ENCODE peak calls at places on chromosome 17, in eight cellular contexts. U is transverse colon, D is GM12878, B is stomach, Q is K562, J is sigmoid colon, L is endothelial cell of umbilical vein, X is prostate gland. A is an unnamed sample.
A peak's percentile ranks its signal among the peaks of the same experiment; 100 is the strongest.

GRCh38 chr17:752620-753219 is 656 bp upstream of the GEMIN4 start:
- DNase-seq in J (peak; percentile 92), X (peak; percentile 64), D (no peak), B (peak; percentile 76), Q (no peak), U (peak; percentile 60), L (peak; percentile 77), A (no peak)

GRCh38 chr17:56679148-56679766 is 85.8 kb downstream of the NOG start:
- DNase-seq in X (no peak), L (peak; percentile 54), U (no peak), J (no peak), D (no peak), Q (peak; percentile 39), B (no peak), A (no peak)

GRCh38 chr17:67157732-67158639 is 87.0 kb downstream of the HELZ start:
- DNase-seq in U (no peak), L (peak; percentile 16), J (no peak), B (no peak), Q (peak; percentile 31), D (peak; percentile 2), X (no peak), A (no peak)

GRCh38 chr17:15957608-15958307 is 12.8 kb downstream of the ADORA2B start:
- DNase-seq in B (no peak), Q (no peak), J (peak; percentile 52), L (no peak), D (no peak), U (no peak), X (no peak), A (no peak)

GRCh38 chr17:9116311-9116820 is 95.1 kb downstream of the NTN1 start:
- DNase-seq in B (no peak), U (no peak), J (peak; percentile 19), Q (no peak), D (no peak), L (no peak), X (no peak), A (no peak)

GRCh38 chr17:51869387-51869786 is 289.1 kb downstream of the CA10 start:
- DNase-seq in B (no peak), D (no peak), Q (no peak), U (no peak), L (no peak), J (no peak), X (no peak), A (no peak)

GRCh38 chr17:38456031-38456815 is 28.0 kb downstream of the ARHGAP23 start:
- DNase-seq in X (no peak), D (no peak), U (no peak), B (no peak), Q (no peak), L (peak; percentile 50), J (no peak), A (no peak)

GRCh38 chr17:21549107-21549687 is 143.1 kb upstream of the KCNJ18 start:
- DNase-seq in D (no peak), X (no peak), J (no peak), L (no peak), Q (no peak), B (no peak), U (no peak), A (no peak)

GRCh38 chr17:59437766-59438165 is 106.3 kb downstream of the YPEL2 start:
- DNase-seq in J (no peak), D (peak; percentile 40), L (no peak), X (no peak), U (no peak), Q (no peak), B (no peak), A (no peak)

GRCh38 chr17:18916816-18917496 is 35.0 kb upstream of the SLC5A10 start:
- DNase-seq in D (no peak), X (no peak), L (no peak), B (no peak), Q (no peak), U (no peak), J (no peak), A (no peak)

GRCh38 chr17:72244494-72244893 is 123.7 kb downstream of the SOX9 start:
- DNase-seq in B (no peak), J (no peak), D (no peak), X (no peak), L (no peak), Q (no peak), U (no peak), A (no peak)

GRCh38 chr17:74211929-74212261 is 1.5 kb upstream of the TTYH2 start:
- DNase-seq in J (no peak), L (no peak), U (no peak), D (no peak), Q (no peak), B (no peak), X (no peak), A (no peak)

GRCh38 chr17:41678907-41679739 is 9.6 kb upstream of the EIF1 start:
- DNase-seq in U (no peak), X (no peak), J (peak; percentile 48), B (no peak), L (peak; percentile 63), D (peak; percentile 84), Q (peak; percentile 69), A (no peak)

GRCh38 chr17:73410586-73411329 is 99.0 kb upstream of the CDC42EP4 start:
- DNase-seq in Q (no peak), X (no peak), J (peak; percentile 45), U (no peak), D (no peak), B (no peak), L (no peak), A (no peak)

DNA sequence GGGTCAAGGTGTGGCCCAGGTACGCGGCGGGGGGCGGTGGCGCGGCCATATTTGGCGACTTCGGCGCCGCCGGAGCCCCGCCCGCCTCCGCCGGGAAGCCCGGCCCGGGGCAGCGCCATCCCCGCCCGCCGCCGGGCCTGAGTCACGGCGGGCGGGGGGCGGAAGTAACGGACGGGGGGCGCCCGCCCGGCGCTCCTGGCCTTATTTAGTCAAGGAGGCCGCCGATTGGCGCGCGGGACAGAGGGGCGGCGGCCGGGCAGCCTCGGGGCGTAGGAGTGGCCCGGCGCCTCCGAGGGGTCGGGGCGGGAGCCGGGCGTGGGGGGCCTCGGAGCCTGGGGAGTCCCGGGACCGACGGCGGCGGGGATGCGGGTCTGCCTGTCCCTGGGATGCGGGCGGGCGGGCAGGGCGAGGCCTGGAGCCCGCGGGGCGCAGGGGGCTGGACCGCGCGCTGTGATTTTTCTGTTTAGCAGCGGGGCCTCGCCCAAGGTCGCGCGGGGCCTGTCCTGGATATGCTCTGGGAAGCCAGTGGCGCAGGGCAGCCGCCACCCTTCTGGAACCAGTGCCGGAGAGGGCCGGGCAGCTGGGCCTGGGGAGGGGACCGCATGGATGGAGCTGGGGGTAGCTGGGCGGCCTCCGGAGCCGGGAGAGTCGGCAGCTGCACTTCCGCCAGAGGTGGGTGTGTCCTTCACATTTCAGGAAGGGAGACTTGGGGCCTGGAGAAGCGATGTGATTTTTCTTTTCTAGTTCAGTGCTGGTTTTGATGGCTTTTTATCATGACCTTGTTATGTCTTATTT is 2.3 kb upstream of the ACTG1 start:
- DNase-seq in B (peak; percentile 87), Q (peak; percentile 27), X (peak; percentile 77), U (peak; percentile 90), J (peak; percentile 95), L (peak; percentile 55), D (no peak), A (no peak)
- TF ChIP-seq POLR2A in B (no peak), Q (no peak), X (peak; percentile 68), U (peak; percentile 63), J (no peak), L (peak; percentile 75), D (peak; percentile 36), A (peak; percentile 85)

GRCh38 chr17:33642002-33642401 is 348.9 kb upstream of the ASIC2 start:
- DNase-seq in U (no peak), X (no peak), D (no peak), Q (peak; percentile 54), B (no peak), J (no peak), L (no peak), A (no peak)

GRCh38 chr17:33640629-33641028 is 347.5 kb upstream of the ASIC2 start:
- DNase-seq in D (no peak), J (no peak), U (no peak), L (no peak), Q (no peak), B (no peak), X (no peak), A (no peak)

GRCh38 chr17:33637534-33637933 is 344.4 kb upstream of the ASIC2 start:
- DNase-seq in X (no peak), U (no peak), B (no peak), D (no peak), Q (no peak), L (no peak), J (no peak), A (no peak)

GRCh38 chr17:33639103-33639991 is 346.3 kb upstream of the ASIC2 start:
- DNase-seq in J (no peak), Q (no peak), D (no peak), B (no peak), U (no peak), X (no peak), L (no peak), A (no peak)
- TF ChIP-seq POLR2AphosphoS5 in J (no peak), Q (no peak), D (no peak), B (no peak), U (no peak), X (no peak), L (no peak), A (no peak)

GRCh38 chr17:3678095-3678820 is 9.6 kb downstream of the EMC6 start:
- DNase-seq in J (no peak), X (no peak), Q (no peak), L (no peak), D (no peak), B (no peak), U (no peak), A (no peak)
- TF ChIP-seq CTCF in J (no peak), X (no peak), Q (no peak), L (no peak), D (no peak), B (no peak), U (no peak), A (no peak)

DNA sequence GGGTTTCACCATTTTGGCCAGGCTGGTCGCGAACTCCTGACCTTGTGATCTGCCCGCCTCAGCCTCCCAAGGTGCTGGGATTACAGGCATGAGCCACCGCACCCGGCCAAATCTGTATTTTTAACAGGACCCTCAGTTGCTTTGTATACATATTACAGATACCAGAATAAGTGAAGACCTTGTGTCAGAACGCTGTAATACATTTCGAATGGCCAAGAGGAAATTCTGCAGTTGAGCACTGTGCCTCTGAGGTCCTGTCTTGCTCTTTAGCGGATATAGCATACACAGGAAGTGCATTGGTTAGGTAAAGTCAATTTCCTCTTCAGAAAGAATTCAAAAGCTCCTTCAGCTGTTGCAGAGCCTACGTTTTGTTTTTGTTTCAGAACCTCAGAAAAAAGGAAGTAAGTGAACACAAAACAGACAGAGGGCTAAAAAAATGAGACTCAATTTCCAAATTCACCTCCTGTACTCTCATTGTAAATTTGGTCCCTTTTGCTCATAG is 15.7 kb downstream of the CRLF3 start:
- DNase-seq in B (no peak), X (no peak), U (no peak), D (peak; percentile 91), J (peak; percentile 14), Q (no peak), L (peak; percentile 62), A (no peak)
- TF ChIP-seq POLR2A in B (no peak), X (no peak), U (no peak), D (peak; percentile 32), J (no peak), Q (no peak), L (no peak), A (no peak)

A was measured in vagina.